ENCODE peak calls at places on chromosomes 3 and 15, in seven cellular contexts. One of them, this sample, is unnamed.

GRCh38 chr3:197490659-197491058 is 65.1 kb downstream of the BDH1 start:
- DNase-seq in CD8-positive, alpha-beta T cell: no peak
- DNase-seq in lower lobe of right lung: no peak
- DNase-seq in naive thymus-derived CD4-positive, alpha-beta T cell: no peak
- DNase-seq in mesendoderm: no peak
- DNase-seq in left ventricle myocardium inferior: no peak
- DNase-seq in thyroid gland: no peak
- DNase-seq in this sample: no peak

GRCh38 chr15:37490707-37491106 is 390.4 kb upstream of the MEIS2 start:
- DNase-seq in CD8-positive, alpha-beta T cell: no peak
- DNase-seq in lower lobe of right lung: peak
- DNase-seq in naive thymus-derived CD4-positive, alpha-beta T cell: no peak
- DNase-seq in mesendoderm: no peak
- DNase-seq in left ventricle myocardium inferior: no peak
- DNase-seq in thyroid gland: no peak
- DNase-seq in this sample: no peak

GRCh38 chr15:42494998-42495360 is 455 bp upstream of the SNAP23 start:
- DNase-seq in CD8-positive, alpha-beta T cell: no peak
- DNase-seq in lower lobe of right lung: no peak
- DNase-seq in naive thymus-derived CD4-positive, alpha-beta T cell: peak
- DNase-seq in mesendoderm: peak
- DNase-seq in left ventricle myocardium inferior: no peak
- DNase-seq in thyroid gland: peak
- DNase-seq in this sample: no peak

GRCh38 chr3:123272547-123272946 is 70.8 kb downstream of the SEC22A start:
- DNase-seq in CD8-positive, alpha-beta T cell: no peak
- DNase-seq in lower lobe of right lung: no peak
- DNase-seq in naive thymus-derived CD4-positive, alpha-beta T cell: no peak
- DNase-seq in mesendoderm: peak
- DNase-seq in left ventricle myocardium inferior: no peak
- DNase-seq in thyroid gland: no peak
- DNase-seq in this sample: no peak

GRCh38 chr15:33693166-33693830 is 275.0 kb upstream of the CHRM5 start:
- DNase-seq in CD8-positive, alpha-beta T cell: no peak
- DNase-seq in lower lobe of right lung: no peak
- DNase-seq in naive thymus-derived CD4-positive, alpha-beta T cell: no peak
- DNase-seq in mesendoderm: no peak
- DNase-seq in left ventricle myocardium inferior: no peak
- DNase-seq in thyroid gland: no peak
- DNase-seq in this sample: no peak

GRCh38 chr3:68876112-68876713 is 56.1 kb downstream of the TAFA4 start:
- DNase-seq in CD8-positive, alpha-beta T cell: peak
- DNase-seq in lower lobe of right lung: no peak
- DNase-seq in naive thymus-derived CD4-positive, alpha-beta T cell: peak
- DNase-seq in mesendoderm: peak
- DNase-seq in left ventricle myocardium inferior: no peak
- DNase-seq in thyroid gland: peak
- DNase-seq in this sample: no peak

GRCh38 chr15:68197661-68198437 is 7.3 kb downstream of the CALML4 start:
- DNase-seq in CD8-positive, alpha-beta T cell: no peak
- DNase-seq in lower lobe of right lung: no peak
- DNase-seq in naive thymus-derived CD4-positive, alpha-beta T cell: no peak
- DNase-seq in mesendoderm: no peak
- DNase-seq in left ventricle myocardium inferior: no peak
- DNase-seq in thyroid gland: no peak
- DNase-seq in this sample: no peak

GRCh38 chr3:63232764-63233396 is 45.2 kb upstream of the SYNPR start:
- DNase-seq in CD8-positive, alpha-beta T cell: no peak
- DNase-seq in lower lobe of right lung: no peak
- DNase-seq in naive thymus-derived CD4-positive, alpha-beta T cell: no peak
- DNase-seq in mesendoderm: no peak
- DNase-seq in left ventricle myocardium inferior: no peak
- DNase-seq in thyroid gland: no peak
- DNase-seq in this sample: no peak

GRCh38 chr3:183540501-183541234 is 14.8 kb downstream of the KLHL6 start:
- DNase-seq in CD8-positive, alpha-beta T cell: no peak
- DNase-seq in lower lobe of right lung: peak
- DNase-seq in naive thymus-derived CD4-positive, alpha-beta T cell: no peak
- DNase-seq in mesendoderm: no peak
- DNase-seq in left ventricle myocardium inferior: no peak
- DNase-seq in thyroid gland: no peak
- DNase-seq in this sample: no peak
- H3K4me3 ChIP-seq in CD8-positive, alpha-beta T cell: no peak
- H3K4me3 ChIP-seq in lower lobe of right lung: no peak
- H3K4me3 ChIP-seq in naive thymus-derived CD4-positive, alpha-beta T cell: no peak
- H3K4me3 ChIP-seq in mesendoderm: no peak
- H3K4me3 ChIP-seq in left ventricle myocardium inferior: no peak
- H3K4me3 ChIP-seq in thyroid gland: no peak
- H3K4me3 ChIP-seq in this sample: no peak

DNA sequence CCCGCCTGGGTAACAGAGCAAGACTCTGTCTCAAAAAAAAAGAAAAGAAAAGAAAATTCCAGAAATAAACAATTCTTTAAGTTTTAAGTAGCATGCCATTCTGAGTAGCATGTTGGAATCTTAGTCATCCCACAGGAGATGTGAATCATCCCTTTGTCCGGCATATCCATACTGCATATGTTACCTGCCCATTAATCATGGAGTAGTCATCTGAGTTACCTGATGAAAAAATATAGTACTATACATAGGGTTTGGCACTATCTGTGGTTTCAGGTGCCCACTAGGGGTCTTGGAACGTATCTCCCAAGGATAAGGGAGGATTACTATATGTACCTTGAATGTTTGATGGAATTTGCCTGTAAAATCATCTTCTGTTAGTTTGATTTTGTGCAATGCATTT is 6.3 kb upstream of the CCR4 start:
- DNase-seq in CD8-positive, alpha-beta T cell: no peak
- DNase-seq in lower lobe of right lung: no peak
- DNase-seq in naive thymus-derived CD4-positive, alpha-beta T cell: no peak
- DNase-seq in mesendoderm: no peak
- DNase-seq in left ventricle myocardium inferior: no peak
- DNase-seq in thyroid gland: no peak
- DNase-seq in this sample: no peak
- H3K27ac ChIP-seq in CD8-positive, alpha-beta T cell: no peak
- H3K27ac ChIP-seq in lower lobe of right lung: no peak
- H3K27ac ChIP-seq in naive thymus-derived CD4-positive, alpha-beta T cell: no peak
- H3K27ac ChIP-seq in mesendoderm: no peak
- H3K27ac ChIP-seq in left ventricle myocardium inferior: no peak
- H3K27ac ChIP-seq in thyroid gland: no peak
- H3K27ac ChIP-seq in this sample: no peak

GRCh38 chr15:62058327-62059028 is 1.8 kb downstream of the VPS13C start:
- DNase-seq in CD8-positive, alpha-beta T cell: no peak
- DNase-seq in lower lobe of right lung: no peak
- DNase-seq in naive thymus-derived CD4-positive, alpha-beta T cell: no peak
- DNase-seq in mesendoderm: no peak
- DNase-seq in left ventricle myocardium inferior: no peak
- DNase-seq in thyroid gland: no peak
- DNase-seq in this sample: no peak
- H3K4me3 ChIP-seq in CD8-positive, alpha-beta T cell: no peak
- H3K4me3 ChIP-seq in lower lobe of right lung: no peak
- H3K4me3 ChIP-seq in naive thymus-derived CD4-positive, alpha-beta T cell: no peak
- H3K4me3 ChIP-seq in mesendoderm: no peak
- H3K4me3 ChIP-seq in left ventricle myocardium inferior: peak
- H3K4me3 ChIP-seq in thyroid gland: no peak
- H3K4me3 ChIP-seq in this sample: no peak

GRCh38 chr15:57878573-57878972 is 172.1 kb downstream of the POLR2M start:
- DNase-seq in CD8-positive, alpha-beta T cell: no peak
- DNase-seq in lower lobe of right lung: no peak
- DNase-seq in naive thymus-derived CD4-positive, alpha-beta T cell: no peak
- DNase-seq in mesendoderm: no peak
- DNase-seq in left ventricle myocardium inferior: no peak
- DNase-seq in thyroid gland: no peak
- DNase-seq in this sample: no peak

GRCh38 chr15:57881361-57881760 is 174.8 kb downstream of the POLR2M start:
- DNase-seq in CD8-positive, alpha-beta T cell: no peak
- DNase-seq in lower lobe of right lung: no peak
- DNase-seq in naive thymus-derived CD4-positive, alpha-beta T cell: no peak
- DNase-seq in mesendoderm: no peak
- DNase-seq in left ventricle myocardium inferior: no peak
- DNase-seq in thyroid gland: no peak
- DNase-seq in this sample: no peak

GRCh38 chr15:57887825-57888224 is 177.7 kb downstream of the ALDH1A2 start:
- DNase-seq in CD8-positive, alpha-beta T cell: no peak
- DNase-seq in lower lobe of right lung: no peak
- DNase-seq in naive thymus-derived CD4-positive, alpha-beta T cell: no peak
- DNase-seq in mesendoderm: no peak
- DNase-seq in left ventricle myocardium inferior: no peak
- DNase-seq in thyroid gland: no peak
- DNase-seq in this sample: no peak

GRCh38 chr15:57885435-57885834 is 178.9 kb downstream of the POLR2M start:
- DNase-seq in CD8-positive, alpha-beta T cell: no peak
- DNase-seq in lower lobe of right lung: no peak
- DNase-seq in naive thymus-derived CD4-positive, alpha-beta T cell: no peak
- DNase-seq in mesendoderm: no peak
- DNase-seq in left ventricle myocardium inferior: no peak
- DNase-seq in thyroid gland: no peak
- DNase-seq in this sample: no peak

GRCh38 chr15:57881972-57882371 is 175.5 kb downstream of the POLR2M start:
- DNase-seq in CD8-positive, alpha-beta T cell: no peak
- DNase-seq in lower lobe of right lung: no peak
- DNase-seq in naive thymus-derived CD4-positive, alpha-beta T cell: no peak
- DNase-seq in mesendoderm: no peak
- DNase-seq in left ventricle myocardium inferior: no peak
- DNase-seq in thyroid gland: no peak
- DNase-seq in this sample: no peak
- H3K27ac ChIP-seq in CD8-positive, alpha-beta T cell: no peak
- H3K27ac ChIP-seq in lower lobe of right lung: no peak
- H3K27ac ChIP-seq in naive thymus-derived CD4-positive, alpha-beta T cell: no peak
- H3K27ac ChIP-seq in mesendoderm: no peak
- H3K27ac ChIP-seq in left ventricle myocardium inferior: no peak
- H3K27ac ChIP-seq in thyroid gland: no peak
- H3K27ac ChIP-seq in this sample: no peak

GRCh38 chr3:14602804-14603644 is 48.5 kb upstream of the CCDC174 start:
- DNase-seq in CD8-positive, alpha-beta T cell: no peak
- DNase-seq in lower lobe of right lung: no peak
- DNase-seq in naive thymus-derived CD4-positive, alpha-beta T cell: no peak
- DNase-seq in mesendoderm: no peak
- DNase-seq in left ventricle myocardium inferior: no peak
- DNase-seq in thyroid gland: no peak
- DNase-seq in this sample: peak
- H3K4me3 ChIP-seq in CD8-positive, alpha-beta T cell: no peak
- H3K4me3 ChIP-seq in lower lobe of right lung: peak
- H3K4me3 ChIP-seq in naive thymus-derived CD4-positive, alpha-beta T cell: no peak
- H3K4me3 ChIP-seq in mesendoderm: no peak
- H3K4me3 ChIP-seq in left ventricle myocardium inferior: peak
- H3K4me3 ChIP-seq in thyroid gland: no peak
- H3K4me3 ChIP-seq in this sample: peak

GRCh38 chr3:36297195-36297594 is 83.1 kb upstream of the STAC start:
- DNase-seq in CD8-positive, alpha-beta T cell: no peak
- DNase-seq in lower lobe of right lung: no peak
- DNase-seq in naive thymus-derived CD4-positive, alpha-beta T cell: no peak
- DNase-seq in mesendoderm: no peak
- DNase-seq in left ventricle myocardium inferior: no peak
- DNase-seq in thyroid gland: no peak
- DNase-seq in this sample: no peak
- H3K27ac ChIP-seq in CD8-positive, alpha-beta T cell: no peak
- H3K27ac ChIP-seq in lower lobe of right lung: no peak
- H3K27ac ChIP-seq in naive thymus-derived CD4-positive, alpha-beta T cell: no peak
- H3K27ac ChIP-seq in mesendoderm: no peak
- H3K27ac ChIP-seq in left ventricle myocardium inferior: peak
- H3K27ac ChIP-seq in thyroid gland: no peak
- H3K27ac ChIP-seq in this sample: no peak

This sample was measured in tibial artery.